ENCODE peak calls at places on chromosomes 11 and 22, in eight cellular contexts. P, Q, G, F, A, O, Z and V are unnamed samples.

GRCh38 chr11:18721576-18722292 is 4.3 kb downstream of the IGSF22 start:
- DNase-seq in F (peak), O (no peak), P (peak), Z (peak), Q (peak), A (no peak), G (no peak), V (no peak)

GRCh38 chr22:31628969-31629723 is 32.9 kb downstream of the PISD start:
- DNase-seq in G (no peak), Z (no peak), F (no peak), A (no peak), P (no peak), O (no peak), Q (no peak), V (no peak)

GRCh38 chr11:102868359-102868758 is 6.4 kb downstream of the MMP12 start:
- DNase-seq in A (no peak), G (no peak), Q (no peak), P (no peak), Z (peak), F (no peak), O (no peak), V (no peak)

GRCh38 chr11:121648306-121648705 is 195.5 kb upstream of the SORL1-AS1 start:
- DNase-seq in O (no peak), A (no peak), F (no peak), Q (no peak), P (no peak), Z (no peak), G (no peak), V (no peak)

GRCh38 chr11:11349051-11349450 is 4.0 kb downstream of the CSNK2A3 start:
- DNase-seq in Z (no peak), O (no peak), A (no peak), Q (no peak), F (no peak), G (no peak), P (no peak), V (no peak)

GRCh38 chr22:39077513-39077840 is 402 bp downstream of the APOBEC3G start:
- DNase-seq in F (no peak), Z (no peak), G (no peak), P (no peak), A (no peak), O (no peak), Q (no peak), V (no peak)

GRCh38 chr11:111905391-111905790 is 6.2 kb downstream of the CRYAB start:
- DNase-seq in G (no peak), A (no peak), F (no peak), P (no peak), O (no peak), Z (no peak), Q (no peak), V (no peak)

GRCh38 chr11:12827929-12828812 is 153.9 kb downstream of the TEAD1 start:
- DNase-seq in G (no peak), A (no peak), P (peak), F (peak), O (peak), Q (no peak), Z (peak), V (no peak)

GRCh38 chr22:22178992-22179391 is 65.6 kb upstream of the VPREB1 start:
- DNase-seq in Z (no peak), O (no peak), P (no peak), A (no peak), Q (no peak), G (no peak), F (no peak), V (peak)

GRCh38 chr11:69801513-69802335 is 17.5 kb downstream of the FGF3 start:
- DNase-seq in G (no peak), O (no peak), Q (no peak), P (peak), Z (no peak), A (no peak), F (peak), V (no peak)

GRCh38 chr11:12674571-12674935 is 332 bp downstream of the TEAD1 start:
- DNase-seq in A (no peak), G (no peak), F (no peak), Z (no peak), P (no peak), O (no peak), Q (no peak), V (no peak)

GRCh38 chr11:2651054-2651617 is 48.7 kb downstream of the KCNQ1OT1 start:
- DNase-seq in O (no peak), G (no peak), P (no peak), Q (no peak), Z (no peak), F (no peak), A (no peak), V (no peak)

GRCh38 chr11:95074806-95075563 is 8.3 kb downstream of the SRSF8 start:
- DNase-seq in Z (no peak), O (peak), F (peak), P (no peak), G (no peak), Q (peak), A (peak), V (no peak)

GRCh38 chr22:27651486-27651885 is 150.1 kb downstream of the MN1 start:
- DNase-seq in Q (no peak), Z (no peak), A (no peak), P (no peak), O (no peak), F (no peak), G (no peak), V (no peak)

GRCh38 chr11:100719362-100719761 is 32.3 kb downstream of the ARHGAP42 start:
- DNase-seq in Z (peak), P (peak), Q (no peak), A (no peak), G (no peak), O (no peak), F (no peak), V (no peak)

GRCh38 chr11:8768625-8769333 is 86.2 kb downstream of the RPL27A start:
- DNase-seq in Q (peak), F (peak), Z (peak), O (peak), A (no peak), P (peak), G (no peak), V (no peak)

GRCh38 chr11:12841946-12842630 is 167.0 kb upstream of the RASSF10 start:
- DNase-seq in A (no peak), G (no peak), Z (peak), P (peak), O (no peak), F (peak), Q (no peak), V (no peak)

GRCh38 chr22:47740109-47740805 is 977.8 kb downstream of the TBC1D22A start:
- DNase-seq in A (no peak), P (no peak), Q (no peak), F (no peak), Z (no peak), O (no peak), G (no peak), V (no peak)

DNA sequence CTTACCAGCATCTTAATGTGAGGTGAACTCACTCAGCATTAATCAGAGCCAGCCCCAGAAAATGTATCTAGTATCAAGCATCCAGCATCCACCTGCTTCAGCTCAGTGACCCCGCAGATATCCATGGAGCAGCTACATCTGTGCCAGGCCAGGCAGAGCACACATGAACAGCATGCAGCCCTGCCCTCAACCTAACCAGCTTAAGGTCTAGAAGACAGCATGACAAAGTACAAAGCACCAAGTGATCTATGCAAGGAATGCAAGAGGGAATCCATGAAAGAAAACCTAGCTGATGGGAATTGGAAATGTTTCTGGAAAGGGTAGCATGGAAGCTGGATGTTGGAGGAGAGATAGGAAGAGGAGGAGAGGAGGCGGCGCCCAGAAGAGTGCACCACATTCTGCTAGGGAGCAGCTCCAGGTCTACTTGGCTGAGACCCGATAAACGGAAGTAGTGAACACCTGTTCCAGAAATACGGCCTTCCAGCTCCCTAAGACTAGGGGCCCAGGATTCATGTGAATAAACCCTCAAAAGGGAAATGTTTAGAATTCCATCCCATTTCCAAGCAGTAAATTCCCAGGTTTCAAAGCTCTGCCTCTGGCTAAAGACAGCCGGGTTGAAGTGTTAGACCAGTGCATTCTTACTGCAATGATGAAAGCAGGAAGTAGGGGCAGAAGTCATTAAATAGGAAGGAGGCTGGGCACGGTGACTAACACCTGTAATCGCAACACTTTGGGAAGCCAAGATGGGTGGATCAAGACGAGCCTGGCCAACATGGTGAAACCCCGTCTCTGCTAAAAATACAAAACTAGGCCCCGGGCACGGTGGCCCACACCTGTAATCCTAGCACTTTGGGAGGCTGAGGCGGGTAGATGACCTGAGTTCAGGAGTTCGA is 23.5 kb upstream of the L3MBTL2 start:
- DNase-seq in Q (no peak), Z (peak), F (no peak), P (no peak), G (no peak), O (no peak), A (no peak), V (no peak)
- H3K27ac ChIP-seq in Q (no peak), Z (no peak), F (no peak), P (no peak), G (peak), O (no peak), A (no peak), V (no peak)

DNA sequence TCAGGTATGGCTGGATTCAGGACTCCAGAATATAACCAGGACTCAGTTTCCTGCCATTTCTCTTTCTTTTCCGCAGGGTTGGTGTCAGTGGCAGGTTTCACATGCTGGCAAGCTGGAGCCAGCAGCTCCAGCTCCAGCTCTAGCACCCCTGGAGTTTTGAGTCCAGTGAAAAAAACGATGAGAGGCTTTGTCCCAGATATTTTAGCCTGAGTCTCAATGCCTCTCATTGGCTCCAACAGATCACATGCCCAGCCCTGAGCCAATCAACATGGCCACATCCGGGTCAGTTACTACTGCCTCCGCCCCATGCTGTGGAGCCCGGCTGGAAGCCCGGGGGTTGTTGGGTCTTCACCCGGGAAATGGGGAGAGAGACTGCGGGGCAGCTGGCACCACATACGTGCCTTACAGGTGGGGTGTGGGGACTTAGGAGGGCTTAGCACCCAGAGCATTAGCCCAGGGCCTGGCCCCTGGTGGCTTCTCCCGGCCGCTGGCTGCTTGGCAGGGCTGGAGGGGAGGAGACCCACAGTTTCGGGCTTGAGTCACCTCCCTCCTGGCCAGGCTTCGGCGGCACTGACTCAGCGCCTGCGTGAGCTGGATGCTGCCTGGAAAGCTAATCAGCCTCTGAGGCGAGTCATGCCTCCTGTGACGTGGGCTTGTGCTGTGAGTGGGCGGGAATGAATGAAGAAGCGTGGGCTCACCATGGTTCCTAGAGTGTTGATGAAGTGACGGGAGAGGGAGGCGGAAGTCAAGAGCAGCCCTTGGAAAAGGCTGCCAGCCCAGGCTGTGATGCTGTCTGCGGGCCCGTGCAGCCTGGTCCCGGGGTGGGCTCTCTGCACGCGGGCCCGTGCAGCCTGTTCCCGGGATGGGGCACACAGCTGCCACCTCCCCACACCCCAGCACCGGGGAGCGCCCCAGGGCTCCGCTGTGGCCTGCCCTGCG is 15.3 kb upstream of the MRTFA start:
- DNase-seq in Z (peak), G (peak), F (peak), Q (peak), P (peak), A (peak), O (peak), V (peak)
- H3K4me3 ChIP-seq in Z (peak), G (peak), F (no peak), Q (peak), P (peak), A (peak), O (peak), V (peak)

DNA sequence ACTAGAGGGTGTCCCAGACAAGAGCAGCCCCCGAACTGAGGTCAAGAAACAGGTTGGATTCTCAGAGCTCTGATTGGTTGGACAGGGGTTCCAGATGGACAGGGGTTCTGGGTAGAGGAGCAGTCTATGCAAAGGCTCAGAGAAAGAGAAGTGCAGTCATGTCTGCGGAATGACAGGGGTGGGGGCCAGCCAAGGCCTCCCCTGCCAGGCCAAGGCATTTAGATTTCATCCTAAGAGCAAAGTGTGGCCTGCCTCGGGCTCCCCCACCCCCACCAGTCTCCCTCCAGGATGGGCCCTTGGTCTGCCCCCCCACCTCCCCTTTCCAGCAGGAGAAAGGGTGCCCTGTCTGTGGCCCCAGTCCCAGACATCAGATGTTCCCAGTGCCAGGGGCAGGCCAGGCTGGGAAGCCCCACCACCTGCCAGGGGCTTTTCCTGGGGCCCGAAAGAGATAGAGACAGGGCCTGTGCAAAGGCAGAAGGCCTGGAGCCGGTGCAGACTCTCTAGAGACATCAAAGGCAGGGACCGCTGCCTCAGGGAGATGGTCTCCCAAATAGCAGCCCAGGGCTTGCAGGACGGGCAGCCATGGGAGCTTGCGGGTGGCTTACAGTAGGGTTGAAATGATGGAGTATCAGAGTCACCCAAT is 9.4 kb downstream of the SUSD2 start:
- DNase-seq in A (peak), Q (no peak), P (no peak), F (no peak), Z (no peak), G (no peak), O (no peak), V (no peak)
- TF ChIP-seq CTCF in A (no peak), Q (no peak), P (no peak), F (no peak), Z (no peak), G (no peak), O (no peak), V (no peak)

GRCh38 chr11:126335463-126335760 is 20.1 kb upstream of the ST3GAL4 start:
- DNase-seq in O (peak), F (no peak), G (no peak), Z (no peak), A (no peak), P (no peak), Q (no peak), V (no peak)

GRCh38 chr11:126337472-126338241 is 17.8 kb upstream of the ST3GAL4 start:
- DNase-seq in F (no peak), A (peak), Z (no peak), P (no peak), G (no peak), Q (no peak), O (no peak), V (no peak)

GRCh38 chr11:126337121-126337471 is 18.4 kb upstream of the ST3GAL4 start:
- DNase-seq in G (no peak), P (no peak), F (no peak), A (no peak), Z (no peak), Q (no peak), O (no peak), V (no peak)

GRCh38 chr11:126336065-126336464 is 19.4 kb upstream of the ST3GAL4 start:
- DNase-seq in Q (no peak), O (no peak), A (no peak), Z (no peak), G (no peak), P (no peak), F (no peak), V (no peak)

GRCh38 chr11:126336646-126337045 is 18.8 kb upstream of the ST3GAL4 start:
- DNase-seq in P (no peak), O (no peak), G (no peak), Q (no peak), Z (no peak), F (no peak), A (peak), V (no peak)
- H3K27ac ChIP-seq in P (peak), O (no peak), G (no peak), Q (no peak), Z (no peak), F (no peak), A (peak), V (no peak)

DNA sequence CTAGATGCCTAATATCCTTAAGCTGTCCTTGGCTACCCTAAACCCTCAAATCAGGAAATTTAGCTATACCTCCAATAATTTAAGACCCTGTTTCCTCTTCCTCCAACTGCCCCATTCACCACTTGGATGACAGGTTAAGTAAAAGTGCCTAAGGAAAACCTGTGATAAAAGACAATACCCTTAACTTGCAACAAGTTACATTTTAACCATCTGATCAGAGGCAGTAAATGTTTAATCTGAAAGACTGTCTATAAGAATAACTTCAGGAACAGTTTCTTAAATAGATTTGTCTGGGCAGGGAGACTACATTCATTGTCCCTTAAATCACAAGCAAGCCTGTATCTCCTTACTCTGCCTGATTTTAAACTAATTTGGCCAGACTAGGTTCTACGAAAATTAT is 129.1 kb downstream of the APOL5 start:
- DNase-seq in Q (no peak), Z (no peak), P (no peak), A (no peak), O (no peak), G (no peak), F (no peak), V (no peak)
- H3K4me3 ChIP-seq in Q (no peak), Z (no peak), P (no peak), A (no peak), O (no peak), G (no peak), F (no peak), V (no peak)

GRCh38 chr11:45212566-45213315 is 66.3 kb downstream of the PRDM11 start:
- DNase-seq in G (no peak), O (no peak), Z (no peak), F (no peak), P (no peak), A (no peak), Q (no peak), V (no peak)
- TF ChIP-seq CTCF in G (peak), O (no peak), Z (no peak), F (no peak), P (peak), A (no peak), Q (no peak), V (no peak)

GRCh38 chr22:30045001-30045887 is 35.0 kb upstream of the HORMAD2 start:
- DNase-seq in G (no peak), F (no peak), Q (no peak), P (no peak), A (no peak), O (no peak), Z (no peak), V (no peak)
- H3K27ac ChIP-seq in G (no peak), F (peak), Q (no peak), P (peak), A (no peak), O (peak), Z (peak), V (no peak)

GRCh38 chr11:114098927-114099326 is 39.4 kb downstream of the ZBTB16 start:
- DNase-seq in Z (no peak), F (peak), P (no peak), A (no peak), O (no peak), G (no peak), Q (no peak), V (no peak)

GRCh38 chr11:114095899-114096298 is 36.4 kb downstream of the ZBTB16 start:
- DNase-seq in O (no peak), F (no peak), P (no peak), Q (no peak), G (no peak), A (no peak), Z (no peak), V (no peak)

GRCh38 chr11:114102993-114103896 is 43.7 kb downstream of the ZBTB16 start:
- DNase-seq in F (no peak), G (no peak), P (no peak), O (no peak), Z (no peak), A (no peak), Q (no peak), V (no peak)

GRCh38 chr11:114094516-114094915 is 35.0 kb downstream of the ZBTB16 start:
- DNase-seq in A (no peak), F (no peak), Q (no peak), Z (no peak), P (no peak), G (no peak), O (peak), V (no peak)

GRCh38 chr11:114099392-114100178 is 40.1 kb downstream of the ZBTB16 start:
- DNase-seq in Z (no peak), A (no peak), G (no peak), P (peak), F (peak), Q (no peak), O (no peak), V (no peak)
- H3K4me3 ChIP-seq in Z (no peak), A (no peak), G (no peak), P (no peak), F (no peak), Q (no peak), O (no peak), V (peak)

GRCh38 chr11:64531422-64531821 is 59.6 kb upstream of the SLC22A12 start:
- DNase-seq in F (no peak), G (no peak), A (no peak), O (no peak), Z (no peak), Q (no peak), P (no peak), V (no peak)

GRCh38 chr11:64529559-64530520 is 61.2 kb upstream of the SLC22A12 start:
- DNase-seq in O (no peak), G (no peak), Z (no peak), Q (no peak), A (no peak), F (no peak), P (no peak), V (no peak)

GRCh38 chr11:64534391-64534801 is 56.6 kb upstream of the SLC22A12 start:
- DNase-seq in O (no peak), A (no peak), Q (no peak), P (no peak), G (no peak), F (no peak), Z (no peak), V (no peak)

GRCh38 chr11:64533501-64533900 is 57.5 kb upstream of the SLC22A12 start:
- DNase-seq in O (no peak), A (no peak), Q (no peak), F (no peak), Z (peak), P (no peak), G (no peak), V (no peak)

DNA sequence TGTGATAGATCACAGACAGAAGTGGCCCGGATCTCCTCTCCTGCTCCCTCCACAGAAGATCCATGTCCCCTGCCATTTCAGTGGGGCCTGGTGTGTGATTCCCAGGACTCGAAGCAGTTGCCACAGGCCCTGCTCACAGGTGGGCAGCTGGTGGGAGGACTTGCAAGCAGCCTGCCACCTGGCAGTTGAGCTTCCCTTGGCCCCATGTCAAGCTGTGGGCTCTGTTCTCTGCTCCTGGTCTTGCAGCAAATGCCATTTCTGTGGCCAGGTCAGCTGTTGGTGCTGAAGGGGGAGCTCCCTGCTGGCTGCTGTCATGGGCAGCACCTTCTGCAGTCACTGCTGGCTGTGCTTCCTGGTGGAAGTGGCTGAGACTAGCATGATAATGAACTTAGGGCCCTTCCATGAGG is 59.1 kb upstream of the SLC22A12 start:
- DNase-seq in G (no peak), Z (no peak), A (no peak), O (no peak), F (no peak), Q (no peak), P (no peak), V (no peak)
- TF ChIP-seq CTCF in G (no peak), Z (no peak), A (no peak), O (no peak), F (no peak), Q (no peak), P (no peak), V (no peak)